ENCODE peak calls at places on chromosome 19, in eight cellular contexts. N is esophagus squamous epithelium; F is osteocyte; G is tibial nerve; W is CD14-positive monocyte; U is CD4-positive, alpha-beta T cell; B is AG04450; C is suprapubic skin. Y is an unnamed sample.

GRCh38 chr19:18657590-18658365 is 20.9 kb downstream of the KLHL26 start:
- DNase-seq in N (no peak), C (no peak), G (peak), F (peak), U (no peak), B (peak), W (no peak), Y (peak)

GRCh38 chr19:6736169-6736916 is 1.0 kb downstream of the GPR108 start:
- DNase-seq in B (peak), F (peak), U (peak), W (peak), N (peak), C (no peak), G (no peak), Y (peak)

GRCh38 chr19:9535934-9536333 is 2.5 kb downstream of the ZNF426 start:
- DNase-seq in C (no peak), B (no peak), N (no peak), W (no peak), U (no peak), F (no peak), G (no peak), Y (no peak)

GRCh38 chr19:21851596-21852345 is 15.8 kb upstream of the ZNF43 start:
- DNase-seq in F (peak), W (peak), G (peak), B (peak), N (peak), U (peak), C (peak), Y (peak)

GRCh38 chr19:271856-272255 is 19.3 kb downstream of the PLPP2 start:
- DNase-seq in U (no peak), G (no peak), W (no peak), C (no peak), B (no peak), N (no peak), F (no peak), Y (no peak)

GRCh38 chr19:6802336-6803035 is 30.0 kb downstream of the VAV1 start:
- DNase-seq in N (peak), C (peak), B (no peak), G (no peak), U (no peak), W (peak), F (no peak), Y (no peak)

GRCh38 chr19:35871611-35872010 is 3.2 kb downstream of the APLP1 start:
- DNase-seq in W (no peak), B (no peak), C (no peak), G (no peak), U (no peak), F (no peak), N (no peak), Y (no peak)

GRCh38 chr19:6362351-6362801 is 1.0 kb downstream of the CLPP start:
- DNase-seq in B (no peak), G (no peak), N (no peak), C (no peak), U (peak), W (no peak), F (no peak), Y (no peak)

GRCh38 chr19:35975608-35976214 is 19.3 kb upstream of the SDHAF1 start:
- DNase-seq in F (no peak), N (no peak), C (no peak), W (no peak), B (no peak), G (no peak), U (no peak), Y (no peak)

GRCh38 chr19:30408734-30409301 is 36.6 kb downstream of the ZNF536 start:
- DNase-seq in N (no peak), W (no peak), F (no peak), C (no peak), U (no peak), B (no peak), G (no peak), Y (no peak)

GRCh38 chr19:2533686-2534085 is 57.8 kb downstream of the GADD45B start:
- DNase-seq in B (no peak), W (no peak), G (no peak), U (no peak), F (no peak), C (no peak), N (no peak), Y (no peak)

GRCh38 chr19:3479819-3480215 is 508 bp downstream of the SMIM24 start:
- DNase-seq in W (no peak), C (no peak), U (no peak), N (no peak), B (no peak), G (no peak), F (no peak), Y (no peak)

GRCh38 chr19:2495130-2495641 is 19.3 kb downstream of the GADD45B start:
- DNase-seq in U (no peak), C (peak), B (no peak), F (peak), W (peak), G (peak), N (no peak), Y (no peak)

GRCh38 chr19:10603873-10604459 is 16.9 kb upstream of the AP1M2 start:
- DNase-seq in G (no peak), W (no peak), C (no peak), U (peak), N (no peak), F (no peak), B (no peak), Y (no peak)

GRCh38 chr19:29478578-29479565 is 46.9 kb upstream of the VSTM2B start:
- DNase-seq in N (no peak), U (no peak), C (peak), F (peak), W (no peak), G (no peak), B (no peak), Y (peak)

GRCh38 chr19:44988896-44989563 is 12.2 kb upstream of the RELB start:
- DNase-seq in B (peak), U (peak), F (peak), N (no peak), W (no peak), G (peak), C (peak), Y (peak)

GRCh38 chr19:29665826-29666633 is 769 bp downstream of the PLEKHF1 start:
- DNase-seq in C (no peak), W (no peak), G (no peak), F (no peak), U (no peak), N (no peak), B (no peak), Y (no peak)

GRCh38 chr19:51493776-51494175 is 7.8 kb downstream of the SIGLEC12 start:
- DNase-seq in C (no peak), F (peak), G (no peak), W (no peak), N (no peak), B (no peak), U (no peak), Y (no peak)

GRCh38 chr19:1370579-1371361 is 12.9 kb upstream of the NDUFS7 start:
- DNase-seq in B (no peak), F (no peak), N (no peak), W (no peak), G (no peak), U (no peak), C (no peak), Y (no peak)

GRCh38 chr19:29946645-29947044 is 4.6 kb downstream of the URI1 start:
- DNase-seq in W (no peak), U (no peak), G (no peak), N (no peak), C (no peak), F (no peak), B (no peak), Y (no peak)

DNA sequence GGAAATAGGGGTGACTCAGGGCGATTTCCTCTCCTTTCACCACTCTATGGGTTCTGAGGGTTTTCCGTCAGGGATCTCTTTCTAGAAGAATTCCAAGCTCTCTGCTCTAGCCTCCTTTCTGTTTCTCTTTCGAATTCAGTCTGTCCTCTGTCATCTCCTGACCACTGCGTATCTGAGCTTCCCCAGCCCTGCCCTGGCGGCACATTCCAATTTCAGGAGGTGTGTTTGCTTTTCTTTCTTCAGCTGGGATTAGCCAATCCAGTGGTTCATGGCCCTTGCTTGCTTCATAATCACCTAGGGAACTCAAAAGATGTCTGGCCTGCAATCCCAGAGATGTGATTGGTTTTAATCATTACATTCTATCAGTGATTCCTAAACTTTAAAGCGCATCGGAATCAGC is 9.4 kb downstream of the IFNL2 start:
- DNase-seq in U (no peak), B (no peak), G (no peak), F (no peak), C (peak), N (no peak), W (no peak), Y (no peak)
- TF ChIP-seq CTCF in U (no peak), B (no peak), G (no peak), F (no peak), C (no peak), N (no peak), W (no peak), Y (no peak)

DNA sequence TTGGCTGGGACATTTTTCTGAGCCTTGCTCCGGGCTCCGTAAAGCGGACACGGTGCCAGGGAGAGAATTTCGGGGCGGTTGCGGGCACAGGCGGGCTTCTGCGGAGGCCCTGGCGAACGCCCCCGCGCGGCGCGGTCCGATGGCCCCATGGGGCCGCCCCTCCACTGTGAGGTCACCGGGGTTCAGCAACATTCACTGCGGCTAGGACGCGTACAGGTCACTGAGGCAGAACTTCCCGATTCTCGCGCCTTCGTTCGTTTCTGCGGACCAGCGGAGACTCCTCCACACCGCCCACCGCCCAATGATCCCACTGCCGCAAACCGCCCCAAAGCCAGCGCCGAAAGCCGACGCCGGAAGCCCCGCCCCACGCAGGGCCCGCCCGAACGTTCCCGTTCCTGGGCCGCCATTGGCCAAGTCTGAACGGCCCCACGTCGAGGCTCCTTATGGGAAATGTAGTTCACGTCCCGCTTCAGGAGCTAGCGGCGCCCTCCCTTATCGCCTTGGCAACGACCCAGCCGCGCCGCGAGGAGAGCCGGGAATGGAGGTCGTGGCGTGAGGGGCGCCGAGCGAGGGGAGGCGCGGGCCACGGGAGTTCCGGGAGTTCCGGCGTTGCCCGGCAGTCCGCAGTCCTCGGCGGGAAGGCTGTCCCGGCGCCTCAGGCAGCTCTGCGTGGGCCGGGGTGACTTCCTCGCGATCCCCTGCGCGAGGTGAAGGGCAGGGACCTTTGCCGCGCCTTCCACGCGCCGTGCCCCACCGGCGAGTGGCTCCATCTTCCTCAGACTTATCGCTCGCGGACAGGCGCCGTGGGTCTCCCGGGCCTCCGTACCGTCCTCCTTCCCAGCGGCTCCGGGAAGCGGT is at the start of gene ZNF584:
- DNase-seq in C (peak), B (peak), U (peak), G (peak), W (peak), F (peak), N (peak), Y (peak)
- TF ChIP-seq CTCF in C (no peak), B (peak), U (no peak), G (no peak), W (peak), F (no peak), N (peak), Y (no peak)

GRCh38 chr19:49189259-49189658 is 31.7 kb downstream of the TRPM4 start:
- DNase-seq in W (no peak), F (no peak), G (no peak), N (no peak), U (no peak), C (no peak), B (no peak), Y (no peak)
- TF ChIP-seq CTCF in W (no peak), F (no peak), G (no peak), N (no peak), U (no peak), C (no peak), B (no peak), Y (no peak)

GRCh38 chr19:49590071-49590970 is 661 bp upstream of the PRR12 start:
- DNase-seq in C (peak), B (peak), F (peak), N (peak), W (peak), G (peak), U (peak), Y (peak)
- TF ChIP-seq CTCF in C (no peak), B (peak), F (no peak), N (no peak), W (no peak), G (peak), U (no peak), Y (no peak)

DNA sequence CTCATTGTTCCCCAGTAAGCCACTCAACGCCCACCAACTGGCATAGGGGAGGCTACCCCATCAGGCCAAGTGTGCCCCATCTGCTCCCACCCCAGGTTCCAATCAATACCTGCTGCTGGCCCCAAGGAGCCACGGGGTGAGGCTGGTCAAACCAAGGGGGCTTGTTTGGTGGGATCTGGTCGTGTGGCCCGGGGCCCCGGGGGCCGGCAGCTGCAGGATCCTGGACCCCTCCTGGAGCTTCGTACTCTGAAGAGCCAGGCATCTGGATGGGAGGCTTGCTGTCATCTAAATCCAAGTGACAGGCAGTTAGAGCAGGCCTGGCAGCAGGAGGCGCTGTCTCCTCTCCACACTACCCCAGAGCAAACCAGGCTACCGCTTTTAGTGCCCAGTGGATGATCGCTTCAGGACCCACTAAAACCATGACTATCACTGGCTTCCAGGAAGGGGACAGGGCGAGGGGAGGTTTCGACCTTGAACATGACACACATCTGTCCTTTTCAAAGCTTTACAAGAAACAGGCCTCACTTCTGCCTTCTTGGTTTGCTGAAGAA is 14.2 kb downstream of the CHERP start:
- DNase-seq in N (no peak), B (no peak), F (no peak), W (no peak), U (peak), C (no peak), G (no peak), Y (peak)
- TF ChIP-seq CTCF in N (peak), B (peak), F (peak), W (peak), U (peak), C (peak), G (no peak), Y (peak)

Y was measured in neural crest cell.